ENCODE peak calls at places on chromosomes 16 and 17, in five cellular contexts. One of them, this sample, is unnamed.

GRCh38 chr17:80117491-80118401 is 16.4 kb downstream of the GAA start:
- DNase-seq in K562: no peak
- DNase-seq in A549: no peak
- DNase-seq in GM12878: no peak
- DNase-seq in GM23338: no peak
- DNase-seq in this sample: no peak

GRCh38 chr17:40518401-40519088 is 17.1 kb upstream of the TNS4 start:
- DNase-seq in GM23338: peak
- DNase-seq in GM12878: no peak
- DNase-seq in K562: no peak
- DNase-seq in A549: peak
- DNase-seq in this sample: no peak

GRCh38 chr16:56279132-56279531 is 87.8 kb downstream of the GNAO1 start:
- DNase-seq in K562: no peak
- DNase-seq in GM12878: no peak
- DNase-seq in GM23338: no peak
- DNase-seq in A549: no peak
- DNase-seq in this sample: no peak

GRCh38 chr16:84761448-84762368 is 58.1 kb upstream of the CRISPLD2 start:
- DNase-seq in K562: no peak
- DNase-seq in GM12878: no peak
- DNase-seq in GM23338: no peak
- DNase-seq in A549: no peak
- DNase-seq in this sample: no peak

GRCh38 chr16:7086842-7087616 is 245.6 kb upstream of the RBFOX1 start:
- DNase-seq in K562: no peak
- DNase-seq in GM23338: peak
- DNase-seq in A549: no peak
- DNase-seq in GM12878: no peak
- DNase-seq in this sample: peak

GRCh38 chr16:31052131-31052530 is 18.8 kb downstream of the STX4 start:
- DNase-seq in GM23338: no peak
- DNase-seq in K562: peak
- DNase-seq in GM12878: no peak
- DNase-seq in A549: peak
- DNase-seq in this sample: peak

GRCh38 chr17:59353106-59353854 is 21.8 kb downstream of the YPEL2 start:
- DNase-seq in A549: no peak
- DNase-seq in GM23338: no peak
- DNase-seq in GM12878: no peak
- DNase-seq in K562: no peak
- DNase-seq in this sample: no peak

GRCh38 chr16:79525132-79525531 is 75.4 kb downstream of the MAF start:
- DNase-seq in GM12878: no peak
- DNase-seq in A549: no peak
- DNase-seq in GM23338: no peak
- DNase-seq in K562: no peak
- DNase-seq in this sample: no peak

GRCh38 chr17:50147841-50148225 is 2.6 kb downstream of the PPP1R9B start:
- DNase-seq in GM12878: no peak
- DNase-seq in GM23338: no peak
- DNase-seq in A549: no peak
- DNase-seq in K562: no peak
- DNase-seq in this sample: peak

GRCh38 chr16:49932943-49933342 is 77.0 kb upstream of the ZNF423 start:
- DNase-seq in A549: no peak
- DNase-seq in GM12878: no peak
- DNase-seq in GM23338: no peak
- DNase-seq in K562: no peak
- DNase-seq in this sample: no peak

GRCh38 chr16:19776565-19776964 is 58.5 kb downstream of the IQCK start:
- DNase-seq in A549: no peak
- DNase-seq in GM12878: no peak
- DNase-seq in K562: no peak
- DNase-seq in GM23338: no peak
- DNase-seq in this sample: no peak

GRCh38 chr17:34242553-34242952 is 12.5 kb upstream of the CCL2 start:
- DNase-seq in K562: no peak
- DNase-seq in GM23338: no peak
- DNase-seq in GM12878: peak
- DNase-seq in A549: no peak
- DNase-seq in this sample: no peak

GRCh38 chr17:76382803-76383644 is 1.4 kb upstream of the SPHK1 start:
- DNase-seq in K562: peak
- DNase-seq in GM12878: no peak
- DNase-seq in GM23338: peak
- DNase-seq in A549: peak
- DNase-seq in this sample: peak

GRCh38 chr17:82923366-82924113 is 83.7 kb upstream of the ZNF750 start:
- DNase-seq in GM23338: no peak
- DNase-seq in GM12878: no peak
- DNase-seq in K562: no peak
- DNase-seq in A549: no peak
- DNase-seq in this sample: no peak

GRCh38 chr17:75850928-75851692 is 4.0 kb downstream of the WBP2 start:
- DNase-seq in K562: no peak
- DNase-seq in GM23338: no peak
- DNase-seq in A549: no peak
- DNase-seq in GM12878: no peak
- DNase-seq in this sample: no peak

GRCh38 chr16:46911038-46911437 is 26.9 kb downstream of the GPT2 start:
- DNase-seq in K562: no peak
- DNase-seq in GM12878: peak
- DNase-seq in A549: no peak
- DNase-seq in GM23338: no peak
- DNase-seq in this sample: no peak

GRCh38 chr16:30570621-30571443 is 682 bp downstream of the ZNF688 start:
- DNase-seq in K562: no peak
- DNase-seq in A549: no peak
- DNase-seq in GM23338: peak
- DNase-seq in GM12878: no peak
- DNase-seq in this sample: no peak

GRCh38 chr17:65013613-65014391 is 42.7 kb downstream of the GNA13 start:
- DNase-seq in A549: no peak
- DNase-seq in GM12878: no peak
- DNase-seq in GM23338: no peak
- DNase-seq in K562: no peak
- DNase-seq in this sample: peak

GRCh38 chr17:80943346-80944145 is 48.1 kb upstream of the CHMP6 start:
- DNase-seq in A549: no peak
- DNase-seq in GM23338: no peak
- DNase-seq in K562: no peak
- DNase-seq in GM12878: no peak
- DNase-seq in this sample: no peak

GRCh38 chr17:4357030-4357635 is 9.3 kb downstream of the UBE2G1 start:
- DNase-seq in GM23338: no peak
- DNase-seq in A549: no peak
- DNase-seq in GM12878: no peak
- DNase-seq in K562: no peak
- DNase-seq in this sample: no peak

GRCh38 chr17:63447688-63448005 is 1.5 kb upstream of the CYB561 start:
- DNase-seq in A549: no peak
- DNase-seq in GM12878: no peak
- DNase-seq in K562: peak
- DNase-seq in GM23338: no peak
- DNase-seq in this sample: no peak

GRCh38 chr17:32529604-32530003 is 42.8 kb downstream of the CDK5R1 start:
- DNase-seq in GM23338: no peak
- DNase-seq in K562: no peak
- DNase-seq in A549: no peak
- DNase-seq in GM12878: no peak
- DNase-seq in this sample: no peak

GRCh38 chr16:70721202-70721963 is 35.5 kb upstream of the MTSS2 start:
- DNase-seq in K562: no peak
- DNase-seq in A549: no peak
- DNase-seq in GM23338: no peak
- DNase-seq in GM12878: no peak
- DNase-seq in this sample: no peak

GRCh38 chr16:55051571-55051970 is 120.9 kb downstream of the IRX5 start:
- DNase-seq in GM12878: no peak
- DNase-seq in K562: no peak
- DNase-seq in A549: no peak
- DNase-seq in GM23338: no peak
- DNase-seq in this sample: no peak

GRCh38 chr16:67546761-67547422 is 15.4 kb upstream of the CTCF start:
- DNase-seq in GM12878: no peak
- DNase-seq in A549: peak
- DNase-seq in K562: peak
- DNase-seq in GM23338: peak
- DNase-seq in this sample: peak

GRCh38 chr16:68490829-68491575 is 42.7 kb upstream of the SMPD3 start:
- DNase-seq in A549: peak
- DNase-seq in GM12878: no peak
- DNase-seq in GM23338: peak
- DNase-seq in K562: no peak
- DNase-seq in this sample: no peak

GRCh38 chr16:11609474-11610120 is 22.9 kb upstream of the LITAF start:
- DNase-seq in GM23338: no peak
- DNase-seq in A549: no peak
- DNase-seq in GM12878: no peak
- DNase-seq in K562: no peak
- DNase-seq in this sample: no peak

GRCh38 chr17:9907883-9908648 is 3.0 kb upstream of the RCVRN start:
- DNase-seq in A549: no peak
- DNase-seq in GM12878: no peak
- DNase-seq in K562: no peak
- DNase-seq in GM23338: no peak
- DNase-seq in this sample: no peak

GRCh38 chr17:77802811-77803220 is 155.7 kb upstream of the TNRC6C start:
- DNase-seq in GM12878: no peak
- DNase-seq in K562: no peak
- DNase-seq in A549: no peak
- DNase-seq in GM23338: peak
- DNase-seq in this sample: no peak

GRCh38 chr16:59180083-59180476 is 446.0 kb upstream of the GOT2 start:
- DNase-seq in GM23338: no peak
- DNase-seq in A549: peak
- DNase-seq in K562: no peak
- DNase-seq in GM12878: no peak
- DNase-seq in this sample: peak

GRCh38 chr16:22189473-22190168 is 16.5 kb upstream of the EEF2K start:
- DNase-seq in K562: no peak
- DNase-seq in A549: no peak
- DNase-seq in GM12878: no peak
- DNase-seq in GM23338: peak
- DNase-seq in this sample: no peak

GRCh38 chr17:80358131-80358530 is 56.8 kb upstream of the ENDOV start:
- DNase-seq in A549: no peak
- DNase-seq in GM23338: no peak
- DNase-seq in K562: no peak
- DNase-seq in GM12878: no peak
- DNase-seq in this sample: no peak

GRCh38 chr16:1688807-1689560 is 10.9 kb downstream of the JPT2 start:
- DNase-seq in K562: no peak
- DNase-seq in A549: peak
- DNase-seq in GM12878: no peak
- DNase-seq in GM23338: no peak
- DNase-seq in this sample: peak

GRCh38 chr16:84737658-84738057 is 37.9 kb downstream of the USP10 start:
- DNase-seq in GM12878: no peak
- DNase-seq in A549: no peak
- DNase-seq in K562: no peak
- DNase-seq in GM23338: no peak
- DNase-seq in this sample: no peak

GRCh38 chr17:8710766-8711165 is 33.9 kb downstream of the CCDC42 start:
- DNase-seq in K562: no peak
- DNase-seq in A549: no peak
- DNase-seq in GM12878: no peak
- DNase-seq in GM23338: no peak
- DNase-seq in this sample: no peak

GRCh38 chr17:8713315-8713714 is 31.3 kb downstream of the CCDC42 start:
- DNase-seq in GM12878: no peak
- DNase-seq in A549: no peak
- DNase-seq in GM23338: no peak
- DNase-seq in K562: no peak
- DNase-seq in this sample: no peak

GRCh38 chr17:8709006-8709405 is 35.6 kb downstream of the CCDC42 start:
- DNase-seq in A549: no peak
- DNase-seq in K562: no peak
- DNase-seq in GM23338: no peak
- DNase-seq in GM12878: no peak
- DNase-seq in this sample: no peak

GRCh38 chr17:8712698-8713097 is 31.9 kb downstream of the CCDC42 start:
- DNase-seq in GM12878: no peak
- DNase-seq in GM23338: no peak
- DNase-seq in A549: no peak
- DNase-seq in K562: no peak
- DNase-seq in this sample: no peak

GRCh38 chr17:8711291-8711690 is 33.3 kb downstream of the CCDC42 start:
- DNase-seq in A549: no peak
- DNase-seq in K562: no peak
- DNase-seq in GM12878: no peak
- DNase-seq in GM23338: no peak
- DNase-seq in this sample: no peak
- TF ChIP-seq JUNB in A549: no peak
- TF ChIP-seq JUNB in K562: no peak
- TF ChIP-seq JUNB in GM12878: no peak
- TF ChIP-seq JUNB in GM23338: no peak
- TF ChIP-seq JUNB in this sample: no peak

GRCh38 chr16:21033707-21034106 is 116.9 kb downstream of the DNAH3 start:
- DNase-seq in GM12878: no peak
- DNase-seq in GM23338: no peak
- DNase-seq in K562: no peak
- DNase-seq in A549: no peak
- DNase-seq in this sample: no peak

GRCh38 chr16:21033264-21033663 is 117.4 kb downstream of the DNAH3 start:
- DNase-seq in K562: no peak
- DNase-seq in GM23338: no peak
- DNase-seq in A549: no peak
- DNase-seq in GM12878: no peak
- DNase-seq in this sample: no peak

GRCh38 chr16:21023509-21024202 is 123.1 kb downstream of the LYRM1 start:
- DNase-seq in GM12878: no peak
- DNase-seq in A549: no peak
- DNase-seq in K562: no peak
- DNase-seq in GM23338: no peak
- DNase-seq in this sample: no peak

GRCh38 chr16:21026846-21027245 is 123.8 kb downstream of the DNAH3 start:
- DNase-seq in A549: no peak
- DNase-seq in GM23338: no peak
- DNase-seq in GM12878: no peak
- DNase-seq in K562: no peak
- DNase-seq in this sample: no peak

GRCh38 chr16:21028728-21029127 is 121.9 kb downstream of the DNAH3 start:
- DNase-seq in A549: no peak
- DNase-seq in GM12878: no peak
- DNase-seq in GM23338: no peak
- DNase-seq in K562: no peak
- DNase-seq in this sample: no peak
- TF ChIP-seq JUNB in A549: no peak
- TF ChIP-seq JUNB in GM12878: no peak
- TF ChIP-seq JUNB in GM23338: no peak
- TF ChIP-seq JUNB in K562: no peak
- TF ChIP-seq JUNB in this sample: no peak

GRCh38 chr16:53166099-53166498 is 111.3 kb downstream of the CHD9 start:
- DNase-seq in GM23338: no peak
- DNase-seq in A549: no peak
- DNase-seq in GM12878: no peak
- DNase-seq in K562: no peak
- DNase-seq in this sample: no peak
- TF ChIP-seq JUNB in GM23338: no peak
- TF ChIP-seq JUNB in A549: no peak
- TF ChIP-seq JUNB in GM12878: no peak
- TF ChIP-seq JUNB in K562: no peak
- TF ChIP-seq JUNB in this sample: no peak

GRCh38 chr16:14296663-14297062 is 225.5 kb downstream of the MRTFB start:
- DNase-seq in K562: no peak
- DNase-seq in GM23338: no peak
- DNase-seq in GM12878: no peak
- DNase-seq in A549: no peak
- DNase-seq in this sample: no peak
- TF ChIP-seq JUNB in K562: no peak
- TF ChIP-seq JUNB in GM23338: no peak
- TF ChIP-seq JUNB in GM12878: no peak
- TF ChIP-seq JUNB in A549: no peak
- TF ChIP-seq JUNB in this sample: no peak

This sample was measured in HepG2.